ENCODE peak calls at places on chromosomes 4 and X, in ten cellular contexts. Z is osteocyte; L is stimulated activated CD4-positive, alpha-beta T cell treated with anti-CD3 and anti-CD28 coated beads, Interleukin-1b, Interleukin-23, amount 100 ng/mL, for 1 hour; J is fibroblast of lung; C is HEK293T; I is HT1080; N is iris pigment epithelial cell; D is omental fat pad; T is osteoblast; M is body of pancreas. G is an unnamed sample.

GRCh38 chr4:98539299-98539698 is 119.1 kb downstream of the TSPAN5 start:
- DNase-seq in Z (no peak), D (no peak), L (no peak), T (no peak), C (no peak), I (no peak), J (no peak), N (no peak), M (no peak), G (no peak)

GRCh38 chr4:40212674-40213504 is 16.1 kb downstream of the RHOH start:
- DNase-seq in J (peak; percentile 35), L (no peak), D (no peak), I (peak; percentile 37), Z (no peak), T (no peak), N (peak; percentile 18), M (no peak), C (no peak), G (no peak)

GRCh38 chr4:114226968-114227760 is 247.7 kb upstream of the ARSJ start:
- DNase-seq in Z (no peak), C (no peak), D (no peak), L (no peak), M (no peak), I (peak; percentile 11), N (peak; percentile 3), T (peak; percentile 1), J (peak; percentile 69), G (no peak)

GRCh38 chr4:100986360-100986868 is 360.9 kb downstream of the PPP3CA start:
- DNase-seq in D (no peak), C (no peak), M (peak; percentile 12), L (no peak), J (peak; percentile 94), Z (no peak), T (no peak), N (peak; percentile 22), I (no peak), G (no peak)

GRCh38 chr4:168724960-168725359 is 228.1 kb downstream of the PALLD start:
- DNase-seq in C (no peak), J (peak; percentile 85), D (no peak), N (no peak), Z (no peak), M (no peak), L (no peak), T (peak; percentile 67), I (no peak), G (no peak)

GRCh38 chrX:134718329-134719317 is 60.4 kb upstream of the PLAC1 start:
- DNase-seq in J (peak; percentile 95), L (no peak), Z (no peak), I (peak; percentile 95), D (no peak), M (peak; percentile 44), T (peak; percentile 82), C (peak; percentile 49), N (peak; percentile 89), G (no peak)

GRCh38 chrX:40012800-40013682 is 84.7 kb downstream of the BCOR start:
- DNase-seq in D (no peak), C (peak; percentile 55), N (peak; percentile 61), I (no peak), M (peak; percentile 63), J (peak; percentile 59), Z (no peak), T (peak; percentile 92), L (no peak), G (peak; percentile 61)

GRCh38 chr4:60605651-60606354 is 594.3 kb upstream of the ADGRL3 start:
- DNase-seq in I (no peak), T (no peak), M (no peak), N (peak; percentile 29), J (peak; percentile 44), L (no peak), Z (no peak), D (no peak), C (no peak), G (no peak)

GRCh38 chr4:173247316-173247715 is 78.7 kb downstream of the GALNT7 start:
- DNase-seq in Z (no peak), J (no peak), L (no peak), M (peak; percentile 54), I (no peak), C (no peak), T (no peak), D (no peak), N (no peak), G (no peak)

GRCh38 chrX:13064599-13065143 is 20.3 kb upstream of the FAM9C start:
- DNase-seq in M (no peak), C (no peak), L (no peak), Z (no peak), T (peak; percentile 87), N (peak; percentile 88), D (no peak), J (peak; percentile 77), I (no peak), G (no peak)

GRCh38 chrX:86137071-86137470 is 11.2 kb upstream of the DACH2 start:
- DNase-seq in L (no peak), I (peak; percentile 81), C (no peak), T (no peak), D (no peak), N (peak; percentile 80), Z (no peak), J (peak; percentile 3), M (no peak), G (no peak)

GRCh38 chr4:121873604-121874003 is 3.3 kb upstream of the BBS7 start:
- DNase-seq in Z (no peak), L (no peak), D (no peak), C (no peak), J (no peak), M (no peak), T (no peak), I (no peak), N (peak; percentile 5), G (peak; percentile 19)

GRCh38 chr4:7295201-7295916 is 103.0 kb downstream of the SORCS2 start:
- DNase-seq in I (no peak), D (no peak), T (peak; percentile 94), N (peak; percentile 10), M (no peak), Z (no peak), J (peak; percentile 69), L (no peak), C (no peak), G (no peak)

GRCh38 chr4:123353656-123354055 is 42.9 kb upstream of the SPRY1 start:
- DNase-seq in L (no peak), M (no peak), J (peak; percentile 38), C (no peak), Z (no peak), T (no peak), D (no peak), I (no peak), N (no peak), G (no peak)

GRCh38 chr4:10283761-10284160 is 167.2 kb upstream of the WDR1 start:
- DNase-seq in M (no peak), Z (no peak), D (no peak), N (no peak), J (no peak), C (no peak), L (no peak), I (no peak), T (no peak), G (no peak)

GRCh38 chr4:91325495-91325894 is 978.3 kb upstream of the GRID2 start:
- DNase-seq in M (peak; percentile 68), N (peak; percentile 51), I (peak; percentile 75), J (peak; percentile 77), L (no peak), T (no peak), Z (no peak), C (no peak), D (no peak), G (no peak)

GRCh38 chr4:6124386-6125102 is 75.8 kb downstream of the JAKMIP1 start:
- DNase-seq in C (no peak), I (no peak), N (no peak), L (no peak), Z (no peak), J (no peak), M (no peak), D (no peak), T (no peak), G (no peak)

GRCh38 chrX:19225906-19226305 is 103.6 kb upstream of the ADGRG2 start:
- DNase-seq in Z (no peak), L (no peak), M (no peak), J (peak; percentile 6), T (peak; percentile 44), I (peak; percentile 42), N (no peak), C (peak; percentile 14), D (no peak), G (peak; percentile 15)

GRCh38 chr4:88219099-88219498 is 60.7 kb upstream of the ABCG2 start:
- DNase-seq in J (peak; percentile 48), D (no peak), N (peak; percentile 56), Z (no peak), T (peak; percentile 80), L (no peak), C (peak; percentile 39), I (peak; percentile 22), M (no peak), G (peak; percentile 45)

GRCh38 chrX:53678667-53679066 is 7.9 kb downstream of the HUWE1 start:
- DNase-seq in L (no peak), M (no peak), I (no peak), D (no peak), J (no peak), C (no peak), N (peak; percentile 9), T (no peak), Z (no peak), G (no peak)

GRCh38 chrX:154890990-154891639 is 5.0 kb downstream of the F8A1 start:
- DNase-seq in I (no peak), L (no peak), C (peak; percentile 14), D (no peak), M (no peak), Z (no peak), T (no peak), N (no peak), J (no peak), G (no peak)

GRCh38 chr4:110020139-110020538 is 107.5 kb downstream of the EGF start:
- DNase-seq in N (peak; percentile 71), Z (no peak), L (no peak), C (no peak), T (no peak), I (no peak), M (no peak), D (no peak), J (peak; percentile 60), G (no peak)

GRCh38 chrX:55007633-55008032 is 7.5 kb downstream of the APEX2 start:
- DNase-seq in L (no peak), N (peak; percentile 66), T (peak; percentile 69), M (peak; percentile 61), J (peak; percentile 76), I (peak; percentile 5), Z (no peak), D (no peak), C (no peak), G (no peak)

GRCh38 chr4:89616382-89616781 is 220.6 kb downstream of the SNCA start:
- DNase-seq in L (no peak), C (no peak), N (no peak), T (no peak), I (no peak), J (no peak), D (no peak), Z (no peak), M (no peak), G (no peak)

GRCh38 chr4:40307627-40308497 is 27.3 kb upstream of the CHRNA9 start:
- DNase-seq in Z (no peak), L (peak; percentile 50), D (no peak), M (no peak), J (no peak), I (no peak), T (no peak), N (no peak), C (no peak), G (peak; percentile 31)

GRCh38 chr4:124686279-124686678 is 26.3 kb downstream of the ANKRD50 start:
- DNase-seq in N (no peak), Z (no peak), I (no peak), J (no peak), L (no peak), M (no peak), D (no peak), T (no peak), C (no peak), G (no peak)

GRCh38 chr4:113052379-113052951 is 3.0 kb downstream of the ANK2 start:
- DNase-seq in J (peak; percentile 91), L (no peak), N (peak; percentile 52), I (peak; percentile 94), M (no peak), Z (no peak), D (no peak), T (peak; percentile 80), C (no peak), G (peak; percentile 33)

GRCh38 chrX:20140410-20140809 is 1.2 kb downstream of the EIF1AX start:
- DNase-seq in T (peak; percentile 36), M (no peak), J (no peak), L (no peak), N (no peak), I (no peak), D (no peak), C (no peak), Z (no peak), G (no peak)

G was measured in GM20000.